ENCODE peak calls at places on chromosomes 16 and 17, in ten cellular contexts. T, G, M, J, N, L, A, V, D and Y are unnamed samples.

GRCh38 chr16:53968896-53969295 is 264.9 kb downstream of the FTO start:
- DNase-seq in T (no peak), G (no peak), M (no peak), J (no peak), N (no peak), L (no peak), A (no peak), V (no peak), D (no peak), Y (no peak)

GRCh38 chr17:1617620-1618174 is 10.9 kb downstream of the SLC43A2 start:
- DNase-seq in T (no peak), G (no peak), M (no peak), J (no peak), N (no peak), L (no peak), A (peak), V (peak), D (no peak), Y (no peak)

GRCh38 chr16:27363246-27363632 is 38.7 kb upstream of the IL21R start:
- DNase-seq in T (no peak), G (no peak), M (no peak), J (no peak), N (no peak), L (no peak), A (no peak), V (no peak), D (no peak), Y (no peak)

GRCh38 chr17:80691784-80692183 is 147.1 kb downstream of the RPTOR start:
- DNase-seq in T (no peak), G (no peak), M (no peak), J (no peak), N (no peak), L (no peak), A (no peak), V (no peak), D (no peak), Y (no peak)

GRCh38 chr17:7260151-7260550 is 2.1 kb downstream of the CLDN7 start:
- DNase-seq in T (no peak), G (no peak), M (no peak), J (no peak), N (no peak), L (no peak), A (no peak), V (no peak), D (no peak), Y (no peak)

GRCh38 chr17:66830451-66830850 is 4.5 kb upstream of the CACNG5 start:
- DNase-seq in T (no peak), G (no peak), M (no peak), J (no peak), N (no peak), L (no peak), A (no peak), V (no peak), D (no peak), Y (no peak)

GRCh38 chr17:53627511-53627910 is 195.2 kb upstream of the KIF2B start:
- DNase-seq in T (no peak), G (no peak), M (no peak), J (no peak), N (no peak), L (no peak), A (no peak), V (peak), D (no peak), Y (no peak)

GRCh38 chr17:7914771-7915610 is 1.1 kb downstream of the RNF227 start:
- DNase-seq in T (no peak), G (no peak), M (no peak), J (no peak), N (no peak), L (no peak), A (no peak), V (no peak), D (peak), Y (no peak)

GRCh38 chr17:58329035-58329807 is 626 bp upstream of the TSPOAP1 start:
- DNase-seq in T (no peak), G (no peak), M (no peak), J (peak), N (peak), L (peak), A (peak), V (no peak), D (peak), Y (no peak)